ENCODE peak calls at places on chromosomes 3 and 15, in ten cellular contexts. S is colonic mucosa, P is B cell, O is SJSA1, L is activated T-cell treated with anti-CD3 and anti-CD28 coated beads for 1 hour, B is omental fat pad, Q is occipital lobe, Y is MV-4-11, R is skeletal muscle cell, K is dorsolateral prefrontal cortex. X is an unnamed sample.

GRCh38 chr15:40340740-40341400 is at the start of gene CCDC9B:
- DNase-seq in R (peak; percentile 70), P (no peak), S (peak; percentile 99), Q (peak; percentile 75), K (peak; percentile 84), O (peak; percentile 93), B (peak; percentile 75), Y (peak; percentile 65), L (no peak), X (peak; percentile 81)

GRCh38 chr15:92074161-92074560 is 220.7 kb downstream of the SLCO3A1 start:
- DNase-seq in K (no peak), R (no peak), S (no peak), Y (peak; percentile 37), P (no peak), B (no peak), L (no peak), O (no peak), Q (no peak), X (no peak)

GRCh38 chr15:82851981-82852511 is 42.6 kb downstream of the WHAMM start:
- DNase-seq in O (no peak), L (no peak), P (no peak), Q (no peak), S (no peak), R (no peak), B (no peak), Y (peak; percentile 85), K (no peak), X (no peak)

GRCh38 chr15:78004222-78004727 is 73.2 kb downstream of the TBC1D2B start:
- DNase-seq in B (no peak), Y (no peak), L (no peak), O (no peak), K (peak; percentile 34), S (no peak), R (no peak), P (no peak), Q (no peak), X (no peak)

GRCh38 chr3:59862686-59863085 is 812.9 kb upstream of the CFAP20DC start:
- DNase-seq in R (no peak), S (no peak), Y (peak; percentile 42), O (peak; percentile 9), P (no peak), K (no peak), B (no peak), Q (no peak), L (no peak), X (peak; percentile 28)

GRCh38 chr15:77122576-77122975 is 51.7 kb upstream of the TSPAN3 start:
- DNase-seq in B (no peak), P (no peak), K (no peak), O (no peak), Q (no peak), S (no peak), Y (no peak), L (no peak), R (no peak), X (no peak)

GRCh38 chr3:90035643-90036042 is 928.2 kb downstream of the EPHA3 start:
- DNase-seq in S (no peak), K (no peak), O (no peak), P (no peak), B (no peak), L (no peak), Q (no peak), Y (no peak), R (peak; percentile 38), X (no peak)

GRCh38 chr3:52280046-52280445 is 1.6 kb upstream of the WDR82 start:
- DNase-seq in K (no peak), S (no peak), B (no peak), P (no peak), L (no peak), Y (no peak), O (no peak), Q (no peak), R (peak; percentile 19), X (no peak)

GRCh38 chr3:120622870-120623718 is 27.0 kb downstream of the NDUFB4 start:
- DNase-seq in B (no peak), O (peak; percentile 61), P (no peak), R (no peak), S (peak; percentile 23), Q (no peak), Y (peak; percentile 24), K (no peak), L (no peak), X (no peak)

GRCh38 chr15:62404194-62404985 is 239.3 kb upstream of the C2CD4B start:
- DNase-seq in K (no peak), L (no peak), S (no peak), O (no peak), B (no peak), Y (no peak), Q (no peak), P (no peak), R (no peak), X (no peak)

GRCh38 chr3:128075516-128076464 is 23.6 kb downstream of the SEC61A1 start:
- DNase-seq in O (no peak), Q (peak; percentile 80), P (peak; percentile 91), S (peak; percentile 94), R (no peak), L (peak; percentile 88), Y (peak; percentile 69), K (peak; percentile 85), B (peak; percentile 88), X (peak; percentile 81)

GRCh38 chr15:100279849-100280248 is 61.9 kb downstream of the ADAMTS17 start:
- DNase-seq in K (no peak), Q (no peak), R (no peak), P (no peak), Y (no peak), L (no peak), S (no peak), B (no peak), O (no peak), X (no peak)

GRCh38 chr15:42198516-42198915 is 9.6 kb downstream of the VPS39 start:
- DNase-seq in P (no peak), K (no peak), B (no peak), R (no peak), O (no peak), Q (no peak), S (no peak), Y (no peak), L (no peak), X (no peak)

GRCh38 chr15:34776706-34777105 is 18.6 kb downstream of the ACTC1 start:
- DNase-seq in P (no peak), K (no peak), Y (no peak), Q (no peak), L (no peak), B (no peak), O (no peak), S (no peak), R (no peak), X (no peak)

X was measured in COLO829.